ENCODE peak calls at places on chromosomes 5 and 9, in seven cellular contexts. R, C, G, Y, A, K and I are unnamed samples.

GRCh38 chr9:75648021-75648420 is 242.5 kb upstream of the PCSK5 start:
- DNase-seq in C (no peak), A (no peak), R (no peak), G (no peak), Y (no peak), K (no peak), I (no peak)

GRCh38 chr5:34957857-34958690 is 28.7 kb downstream of the DNAJC21 start:
- DNase-seq in G (peak), Y (no peak), K (no peak), R (no peak), C (peak), A (peak), I (peak)

GRCh38 chr5:84437673-84438315 is 53.1 kb upstream of the EDIL3 start:
- DNase-seq in K (no peak), R (peak), C (no peak), A (no peak), G (no peak), Y (no peak), I (no peak)

GRCh38 chr9:20987521-20987920 is 43.9 kb downstream of the HACD4 start:
- DNase-seq in C (no peak), R (no peak), K (no peak), G (no peak), Y (no peak), A (no peak), I (no peak)

GRCh38 chr5:59259238-59259637 is 634.3 kb downstream of the PDE4D start:
- DNase-seq in G (no peak), Y (no peak), C (no peak), K (no peak), R (no peak), A (no peak), I (no peak)

GRCh38 chr5:21070871-21071270 is 1082.9 kb upstream of the CDH18 start:
- DNase-seq in C (no peak), K (no peak), A (no peak), Y (no peak), G (no peak), R (no peak), I (peak)

GRCh38 chr5:90878549-90879196 is 320.1 kb downstream of the ADGRV1 start:
- DNase-seq in R (no peak), C (no peak), G (no peak), K (no peak), A (no peak), Y (no peak), I (no peak)

GRCh38 chr5:103480246-103480645 is 82.3 kb downstream of the NUDT12 start:
- DNase-seq in K (no peak), G (no peak), R (no peak), A (no peak), C (no peak), Y (no peak), I (no peak)

GRCh38 chr9:126591083-126591482 is 22.6 kb upstream of the LMX1B start:
- DNase-seq in A (no peak), K (no peak), R (no peak), G (no peak), Y (no peak), C (peak), I (no peak)

GRCh38 chr9:16651445-16651964 is 219.0 kb downstream of the BNC2 start:
- DNase-seq in C (no peak), K (no peak), G (no peak), A (no peak), Y (no peak), R (no peak), I (no peak)

GRCh38 chr9:77594963-77595362 is 53.2 kb downstream of the GNA14 start:
- DNase-seq in C (no peak), R (no peak), K (no peak), G (no peak), A (no peak), Y (no peak), I (no peak)

GRCh38 chr5:171595801-171596231 is 176.4 kb downstream of the FGF18 start:
- DNase-seq in Y (no peak), C (no peak), A (no peak), R (no peak), K (no peak), G (peak), I (no peak)

GRCh38 chr5:122170630-122171029 is 41.3 kb downstream of the ZNF474 start:
- DNase-seq in C (no peak), K (no peak), Y (no peak), R (no peak), A (peak), G (no peak), I (no peak)

GRCh38 chr5:169744336-169744735 is 107.3 kb downstream of the DOCK2 start:
- DNase-seq in G (no peak), K (no peak), A (no peak), Y (no peak), R (no peak), C (no peak), I (no peak)

GRCh38 chr9:131677445-131678180 is 62.3 kb downstream of the RAPGEF1 start:
- DNase-seq in Y (peak), K (no peak), G (peak), C (peak), A (no peak), R (no peak), I (no peak)

GRCh38 chr9:82939451-82939850 is 123.5 kb downstream of the RASEF start:
- DNase-seq in Y (no peak), R (no peak), G (no peak), K (no peak), C (no peak), A (no peak), I (peak)

GRCh38 chr5:88745093-88745696 is 137.8 kb downstream of the MEF2C start:
- DNase-seq in Y (no peak), K (no peak), C (no peak), G (no peak), A (no peak), R (no peak), I (no peak)

GRCh38 chr9:8733096-8733954 is 933.7 kb upstream of the DMAC1 start:
- DNase-seq in K (no peak), C (no peak), Y (no peak), R (no peak), A (no peak), G (no peak), I (peak)

GRCh38 chr5:124278636-124279035 is 467.8 kb downstream of the ZNF608 start:
- DNase-seq in R (no peak), Y (no peak), A (no peak), C (no peak), K (no peak), G (no peak), I (no peak)

GRCh38 chr5:2201832-2202231 is 319.1 kb upstream of the IRX4 start:
- DNase-seq in A (no peak), Y (no peak), K (no peak), G (no peak), R (no peak), C (no peak), I (no peak)

GRCh38 chr5:54115768-54116403 is 194.5 kb downstream of the ARL15 start:
- DNase-seq in C (peak), Y (no peak), R (no peak), K (no peak), G (no peak), A (no peak), I (no peak)

GRCh38 chr5:179765400-179765799 is 28.4 kb upstream of the LTC4S start:
- DNase-seq in C (peak), G (no peak), Y (no peak), R (no peak), K (no peak), A (peak), I (no peak)

GRCh38 chr5:18797241-18797640 is 1163.0 kb downstream of the TAF11L14 start:
- DNase-seq in K (no peak), G (no peak), Y (no peak), C (no peak), R (no peak), A (no peak), I (no peak)

GRCh38 chr5:77012601-77013000 is 17.6 kb upstream of the AGGF1 start:
- DNase-seq in C (no peak), A (no peak), K (no peak), R (no peak), Y (no peak), G (no peak), I (no peak)

GRCh38 chr9:127703289-127703946 is 3.4 kb upstream of the CFAP157 start:
- DNase-seq in K (no peak), R (no peak), A (no peak), G (no peak), Y (no peak), C (no peak), I (no peak)

GRCh38 chr5:68534131-68534940 is 318.8 kb downstream of the PIK3R1 start:
- DNase-seq in A (no peak), C (peak), R (no peak), G (peak), K (no peak), Y (no peak), I (no peak)

GRCh38 chr5:145958463-145958862 is 22.1 kb downstream of the SH3RF2 start:
- DNase-seq in Y (no peak), A (no peak), R (no peak), G (no peak), C (no peak), K (no peak), I (no peak)

GRCh38 chr5:439636-440035 is 3.3 kb upstream of the EXOC3 start:
- DNase-seq in A (no peak), K (no peak), G (no peak), R (no peak), Y (no peak), C (no peak), I (no peak)

GRCh38 chr5:72138943-72139467 is 31.7 kb downstream of the MAP1B start:
- DNase-seq in K (no peak), A (peak), R (no peak), G (no peak), C (no peak), Y (peak), I (no peak)

GRCh38 chr5:169901896-169902295 is 78.4 kb downstream of the INSYN2B start:
- DNase-seq in A (no peak), C (no peak), K (no peak), Y (peak), G (no peak), R (no peak), I (no peak)

GRCh38 chr5:148482697-148483462 is 99.1 kb downstream of the FBXO38 start:
- DNase-seq in G (peak), C (peak), A (peak), R (peak), K (peak), Y (peak), I (peak)

DNA sequence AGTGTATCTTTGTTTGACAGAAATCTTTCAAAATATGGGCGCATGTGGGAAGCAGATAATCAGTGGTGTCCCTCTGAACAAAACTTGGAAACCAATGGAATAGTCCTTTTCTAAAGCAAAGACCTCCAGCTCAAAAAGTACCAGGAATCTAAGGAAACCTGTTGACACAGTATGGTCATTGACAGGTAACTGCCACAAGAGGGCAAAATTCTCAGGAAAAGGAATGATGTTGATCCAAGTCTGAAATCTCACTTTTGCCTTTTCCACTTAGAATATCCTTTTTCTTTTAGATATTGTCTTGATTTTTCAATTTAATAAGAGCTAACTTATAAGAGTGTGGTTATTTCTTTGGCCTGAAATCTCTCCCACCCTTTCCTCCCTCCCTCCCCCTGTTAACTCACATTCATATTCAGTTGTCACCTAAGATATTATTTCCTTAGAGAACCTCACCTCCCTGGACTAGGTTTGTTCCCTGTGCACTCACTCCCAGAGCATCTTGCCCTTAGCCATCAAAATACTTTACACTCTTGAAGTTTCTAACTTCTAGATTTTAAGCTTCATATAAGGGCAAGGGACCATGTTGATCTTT is 59.0 kb upstream of the BARX1 start:
- DNase-seq in R (no peak), C (peak), A (peak), K (no peak), Y (no peak), G (peak), I (peak)
- TF ChIP-seq JUND in R (no peak), C (no peak), A (no peak), K (no peak), Y (no peak), G (no peak), I (no peak)

GRCh38 chr9:19641046-19641445 is 147.8 kb downstream of the SLC24A2 start:
- DNase-seq in G (no peak), K (no peak), C (no peak), A (peak), Y (no peak), R (no peak), I (no peak)
- TF ChIP-seq JUND in G (no peak), K (no peak), C (no peak), A (no peak), Y (no peak), R (no peak), I (no peak)

DNA sequence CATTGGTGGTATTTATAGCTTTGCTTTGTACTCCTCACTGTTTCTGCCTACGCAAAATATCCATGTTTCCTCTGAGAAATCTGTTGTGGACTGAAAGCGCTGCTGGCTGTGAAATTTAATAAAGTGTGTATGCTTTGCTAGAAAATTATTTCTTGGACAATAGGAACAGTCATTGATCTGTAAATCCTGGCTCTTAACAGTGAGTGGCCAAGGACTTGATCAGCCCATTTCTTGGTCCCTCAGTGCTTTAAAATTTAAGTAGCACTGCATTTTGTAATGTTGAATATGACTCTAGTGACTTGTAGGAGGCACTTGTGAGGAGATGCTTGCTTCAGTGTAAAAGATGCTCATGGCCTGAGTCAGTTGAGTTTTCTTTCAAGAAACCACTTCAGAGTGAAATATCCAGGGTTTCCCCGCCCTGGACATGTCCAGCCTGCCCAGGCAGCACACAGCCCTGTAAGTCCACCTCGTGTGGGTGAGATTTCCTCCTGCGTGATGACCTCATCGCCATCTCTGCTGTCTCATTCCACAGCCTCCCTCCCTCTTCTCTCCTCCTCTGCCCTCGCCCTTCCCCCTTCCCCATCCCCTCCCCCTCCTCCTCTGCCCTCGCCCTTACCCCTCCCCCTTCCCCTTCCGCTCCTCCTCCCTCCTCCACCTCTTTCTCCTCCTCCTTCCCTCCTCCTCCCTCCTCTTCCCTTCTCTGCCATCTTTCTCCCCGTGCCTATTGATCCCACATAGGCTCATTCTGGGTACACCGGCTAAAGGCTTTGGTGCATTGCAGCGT is 34.1 kb upstream of the NCS1 start:
- DNase-seq in C (no peak), R (no peak), G (no peak), K (peak), A (peak), Y (no peak), I (no peak)
- TF ChIP-seq JUND in C (no peak), R (no peak), G (no peak), K (peak), A (peak), Y (no peak), I (no peak)

GRCh38 chr9:101388507-101388993 is 3.7 kb upstream of the BAAT start:
- DNase-seq in C (no peak), K (no peak), A (no peak), R (no peak), G (peak), Y (no peak), I (peak)
- TF ChIP-seq JUND in C (no peak), K (no peak), A (no peak), R (no peak), G (no peak), Y (no peak), I (no peak)

DNA sequence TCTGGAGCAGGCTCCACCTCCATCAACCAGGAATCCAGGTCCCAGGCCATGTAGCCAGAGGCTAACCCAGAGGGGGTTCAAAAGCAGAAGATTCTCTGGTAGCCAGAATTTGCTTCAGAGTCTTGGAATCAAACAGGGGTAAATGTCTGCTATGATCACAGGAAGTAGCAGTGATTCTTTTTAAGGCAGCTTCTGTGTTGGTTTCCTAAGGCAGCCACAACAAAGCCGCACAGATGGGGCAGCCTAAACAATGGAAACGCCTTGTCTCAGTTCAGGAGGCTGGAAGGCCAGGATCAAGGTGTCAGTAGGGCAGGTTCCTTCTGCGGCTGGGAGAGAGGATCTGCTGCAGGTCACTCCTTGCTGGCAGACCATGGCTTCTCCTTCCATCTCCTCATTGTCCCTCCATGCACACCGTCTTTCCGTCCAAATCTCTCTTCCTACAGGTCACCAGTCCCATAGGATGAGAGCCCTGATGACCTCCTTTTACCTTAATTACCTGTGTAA is 167.3 kb downstream of the ROR2 start:
- DNase-seq in K (no peak), Y (no peak), G (no peak), A (no peak), R (no peak), C (no peak), I (no peak)
- TF ChIP-seq JUND in K (no peak), Y (no peak), G (no peak), A (no peak), R (no peak), C (no peak), I (no peak)

GRCh38 chr5:125464847-125465432 is 718.5 kb upstream of the ZNF608 start:
- DNase-seq in A (no peak), G (no peak), R (no peak), Y (no peak), K (no peak), C (no peak), I (no peak)

GRCh38 chr5:125467222-125467621 is 720.8 kb upstream of the ZNF608 start:
- DNase-seq in K (no peak), C (no peak), A (no peak), Y (no peak), R (no peak), G (no peak), I (no peak)

GRCh38 chr5:125465703-125466102 is 719.3 kb upstream of the ZNF608 start:
- DNase-seq in A (no peak), Y (no peak), R (no peak), K (no peak), G (no peak), C (no peak), I (no peak)

DNA sequence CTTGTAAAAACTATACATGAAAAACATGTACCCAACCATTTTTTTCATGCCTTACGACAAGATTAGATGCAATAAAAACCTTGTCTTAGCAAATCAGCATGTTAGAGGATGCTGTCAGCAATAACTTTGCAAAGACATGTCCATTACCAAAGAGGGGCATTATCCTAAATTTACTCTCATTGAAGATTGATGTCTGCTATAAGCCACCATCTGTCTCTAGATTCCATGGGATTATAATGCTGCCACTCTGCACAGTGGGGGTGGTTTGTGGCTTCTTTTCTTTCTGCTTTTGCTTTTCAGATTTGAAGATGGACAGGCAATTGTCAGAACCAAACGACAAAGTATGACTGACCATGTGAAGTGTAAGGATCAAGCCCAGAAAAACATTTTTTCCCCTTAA is 724.1 kb upstream of the ZNF608 start:
- DNase-seq in G (no peak), K (no peak), Y (no peak), R (no peak), C (no peak), A (no peak), I (no peak)
- TF ChIP-seq JUND in G (no peak), K (no peak), Y (no peak), R (no peak), C (no peak), A (no peak), I (no peak)